ENCODE peak calls at places on chromosomes 4 and X, in six cellular contexts. I is upper lobe of right lung, N is right atrium auricular region, S is psoas muscle, A is testis, W is cardiac muscle cell. U is an unnamed sample.

GRCh38 chr4:94369046-94369445 is 26.4 kb upstream of the HPGDS start:
- DNase-seq in I (no peak), N (no peak), S (no peak), A (no peak), W (no peak), U (no peak)

GRCh38 chr4:90171491-90171890 is 44.3 kb downstream of the CCSER1 start:
- DNase-seq in I (no peak), N (no peak), S (no peak), A (no peak), W (no peak), U (no peak)

GRCh38 chrX:79080131-79080530 is 64.4 kb upstream of the GPR174 start:
- DNase-seq in I (no peak), N (no peak), S (no peak), A (no peak), W (peak; percentile 35), U (no peak)

GRCh38 chr4:70715097-70715496 is 6.7 kb upstream of the RUFY3 start:
- DNase-seq in I (no peak), N (no peak), S (no peak), A (no peak), W (peak; percentile 11), U (no peak)

GRCh38 chr4:4667643-4668081 is 125.8 kb upstream of the STX18 start:
- DNase-seq in I (no peak), N (no peak), S (no peak), A (no peak), W (peak; percentile 27), U (no peak)

GRCh38 chr4:41957634-41958033 is 22.4 kb downstream of the TMEM33 start:
- DNase-seq in I (no peak), N (no peak), S (no peak), A (no peak), W (peak; percentile 24), U (no peak)

GRCh38 chr4:10105920-10106319 is 10.7 kb downstream of the WDR1 start:
- DNase-seq in I (no peak), N (no peak), S (no peak), A (no peak), W (no peak), U (no peak)

GRCh38 chr4:3607690-3608514 is 75.7 kb upstream of the LRPAP1 start:
- DNase-seq in I (no peak), N (no peak), S (no peak), A (peak; percentile 68), W (no peak), U (no peak)

GRCh38 chr4:30720021-30720655 is at the start of gene PCDH7:
- DNase-seq in I (no peak), N (no peak), S (no peak), A (no peak), W (peak; percentile 49), U (no peak)

GRCh38 chrX:69016220-69016941 is 148.9 kb downstream of the PJA1 start:
- DNase-seq in I (no peak), N (peak; percentile 52), S (no peak), A (no peak), W (no peak), U (no peak)

GRCh38 chr4:173934201-173934600 is 349.3 kb downstream of the FBXO8 start:
- DNase-seq in I (no peak), N (no peak), S (no peak), A (no peak), W (peak; percentile 22), U (no peak)

GRCh38 chr4:184355111-184355604 is 119.2 kb downstream of the IRF2 start:
- DNase-seq in I (no peak), N (peak; percentile 63), S (no peak), A (peak; percentile 28), W (peak; percentile 96), U (no peak)

GRCh38 chr4:82076809-82077208 is 297.0 kb downstream of the HNRNPD start:
- DNase-seq in I (no peak), N (no peak), S (no peak), A (no peak), W (no peak), U (no peak)

DNA sequence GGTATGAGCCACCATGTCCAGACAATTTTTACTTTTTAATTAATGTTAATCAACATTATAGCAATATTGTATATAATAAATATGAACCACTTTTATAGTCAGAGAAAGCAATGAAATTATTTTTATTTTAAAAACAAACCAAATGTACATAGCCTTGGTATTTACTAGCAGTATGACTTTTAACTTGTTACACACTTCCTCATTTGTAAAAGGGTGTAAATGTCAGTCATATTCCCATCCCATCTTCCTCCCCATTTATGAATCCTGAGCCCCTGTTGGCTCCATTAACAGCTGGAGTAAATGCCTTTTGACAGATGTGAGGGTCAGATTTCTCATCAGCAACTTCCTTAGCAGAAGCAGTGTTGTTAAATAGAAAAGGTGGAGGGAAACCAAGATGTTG is 179.6 kb upstream of the SPRY1 start:
- DNase-seq in I (no peak), N (no peak), S (no peak), A (no peak), W (no peak), U (no peak)
- H3K4me1 ChIP-seq in I (no peaks in the 10 kb centered on the region), N (no peaks in the 10 kb centered on the region), S (no peaks in the 10 kb centered on the region), A (no peaks in the 10 kb centered on the region), W (no peaks in the 10 kb centered on the region), U (no peaks in the 10 kb centered on the region)

GRCh38 chrX:12526296-12526695 is 264.9 kb upstream of the PRPS2 start:
- DNase-seq in I (no peak), N (no peak), S (no peak), A (no peak), W (no peak), U (no peak)
- TF ChIP-seq CTCF in I (no peak), N (no peak), S (no peak), A (no peak), W (no peak), U (no peak)

GRCh38 chrX:13697440-13697839 is 8.5 kb downstream of the RAB9A start:
- DNase-seq in I (no peak), N (no peak), S (no peak), A (no peak), W (no peak), U (no peak)

GRCh38 chrX:13694359-13694758 is 5.4 kb downstream of the RAB9A start:
- DNase-seq in I (no peak), N (no peak), S (no peak), A (no peak), W (no peak), U (no peak)

GRCh38 chrX:13694983-13695382 is 6.1 kb downstream of the RAB9A start:
- DNase-seq in I (no peak), N (no peak), S (no peak), A (no peak), W (no peak), U (no peak)

GRCh38 chrX:13693341-13693871 is 4.5 kb downstream of the RAB9A start:
- DNase-seq in I (no peak), N (no peak), S (no peak), A (no peak), W (no peak), U (no peak)

DNA sequence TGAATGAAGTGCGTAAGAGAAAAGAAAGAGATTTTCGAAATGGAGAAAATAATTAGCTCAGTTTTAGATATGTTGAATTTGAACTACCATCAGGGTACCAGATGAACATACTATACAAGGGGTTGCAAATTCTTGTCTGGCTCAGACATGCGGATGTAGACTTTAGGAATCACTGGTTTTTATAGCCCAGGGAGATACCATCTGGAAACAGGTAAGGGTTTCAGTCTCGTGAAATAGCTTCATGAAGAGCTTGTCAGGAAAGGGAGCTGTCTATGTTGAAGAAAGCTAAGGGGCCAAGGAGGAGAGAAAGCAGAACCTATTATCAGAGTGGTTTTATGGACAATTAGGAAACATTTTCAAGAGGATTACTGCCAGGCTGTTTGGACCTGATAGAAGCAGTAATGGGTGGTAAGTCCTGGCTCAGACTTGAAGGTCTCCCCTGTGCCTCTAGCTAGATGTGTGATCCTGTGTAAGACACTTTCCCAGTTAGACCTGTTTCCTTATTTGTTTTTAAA is 6.7 kb downstream of the RAB9A start:
- DNase-seq in I (no peak), N (no peak), S (no peak), A (no peak), W (no peak), U (no peak)
- H3K4me1 ChIP-seq in I (peaks cover 19% of the 10 kb centered on the region), N (no peaks in the 10 kb centered on the region), S (peaks cover 27% of the 10 kb centered on the region), A (peaks cover 2% of the 10 kb centered on the region), W (peaks cover 25% of the 10 kb centered on the region), U (peaks cover 23% of the 10 kb centered on the region)

GRCh38 chr4:108029321-108029720 is 39.6 kb downstream of the HADH start:
- DNase-seq in I (no peak), N (no peak), S (no peak), A (no peak), W (no peak), U (no peak)

GRCh38 chr4:108033348-108033747 is 43.7 kb downstream of the HADH start:
- DNase-seq in I (no peak), N (no peak), S (no peak), A (no peak), W (no peak), U (no peak)

GRCh38 chr4:108031427-108032083 is 41.9 kb downstream of the HADH start:
- DNase-seq in I (no peak), N (no peak), S (no peak), A (no peak), W (no peak), U (no peak)

GRCh38 chr4:108029731-108030130 is 40.0 kb downstream of the HADH start:
- DNase-seq in I (no peak), N (no peak), S (no peak), A (no peak), W (no peak), U (no peak)

DNA sequence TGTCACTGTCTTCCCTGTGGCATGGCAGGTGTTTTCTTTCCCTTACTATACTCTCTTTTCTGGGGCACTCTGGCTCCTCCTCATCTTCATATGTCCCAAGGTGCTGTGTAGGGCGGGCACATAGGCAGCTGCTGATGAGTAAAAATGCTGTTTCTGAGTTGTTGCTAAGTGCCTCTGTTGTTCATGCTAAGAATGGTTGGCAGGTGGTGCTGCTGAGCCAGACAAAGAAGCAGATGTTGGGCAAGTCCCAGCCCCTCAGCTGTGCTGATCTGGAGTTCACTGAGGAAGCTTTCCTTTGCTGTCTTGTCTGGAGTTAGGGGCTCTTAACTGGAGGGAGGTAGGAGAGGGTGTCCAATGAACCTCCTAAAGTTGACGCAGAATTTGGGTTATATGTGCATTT is 40.6 kb downstream of the HADH start:
- DNase-seq in I (no peak), N (no peak), S (no peak), A (peak; percentile 38), W (peak; percentile 77), U (no peak)
- TF ChIP-seq CTCF in I (peak; percentile 34), N (no peak), S (peak; percentile 18), A (no peak), W (peak; percentile 66), U (no peak)

DNA sequence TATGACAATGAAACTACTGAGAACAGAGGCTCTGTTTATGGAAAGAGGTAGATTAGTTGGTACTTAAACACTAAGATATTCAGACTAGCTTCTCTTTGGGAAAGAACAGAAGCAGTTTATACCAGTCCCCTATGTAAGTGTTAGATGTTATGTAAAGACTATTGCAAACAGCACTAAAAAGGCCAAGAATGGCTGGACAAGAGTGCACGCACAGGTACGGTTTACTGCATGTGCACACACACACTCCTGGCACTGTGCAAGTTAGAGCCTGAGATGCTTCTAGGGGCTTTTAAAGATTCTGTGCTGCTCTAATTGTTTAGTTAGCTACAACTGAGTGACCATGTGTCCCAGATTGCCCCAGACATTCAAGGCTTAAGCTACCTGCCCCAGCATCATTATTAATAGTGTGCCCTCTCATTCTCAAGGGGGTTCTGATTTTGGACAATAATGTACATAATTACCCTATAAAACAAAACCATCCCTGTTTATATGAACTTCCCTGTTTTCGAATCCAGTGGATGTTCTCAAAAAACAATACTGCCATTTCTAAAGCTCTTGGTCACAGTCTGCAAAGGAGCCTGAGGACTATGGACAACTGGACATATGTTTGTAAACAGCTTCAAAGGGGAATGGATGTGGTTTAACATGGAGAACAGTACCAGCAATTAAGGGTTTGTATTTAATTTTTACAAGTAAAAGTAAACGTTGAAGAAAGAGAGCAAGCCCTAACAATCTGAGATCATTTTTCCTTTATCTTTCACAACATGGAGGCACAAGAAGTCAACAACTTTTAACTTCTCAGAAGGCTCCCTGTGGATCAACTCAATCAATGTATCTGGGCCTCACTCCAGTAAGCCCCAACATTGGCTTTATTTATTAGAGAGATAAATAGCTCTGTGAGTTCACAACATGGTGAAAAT is 2.0 kb downstream of the SETD7 start:
- DNase-seq in I (no peak), N (no peak), S (no peak), A (no peak), W (no peak), U (no peak)
- H3K4me1 ChIP-seq in I (peaks cover 42% of the 10 kb centered on the region), N (no peaks in the 10 kb centered on the region), S (peaks cover 52% of the 10 kb centered on the region), A (peaks cover 49% of the 10 kb centered on the region), W (peaks cover 40% of the 10 kb centered on the region), U (peaks cover 7% of the 10 kb centered on the region)

U was measured in RWPE2.